ENCODE peak calls at places on chromosomes 6 and 20, in nine cellular contexts. One of them, this sample, is unnamed.

GRCh38 chr20:48186915-48187314 is 401.6 kb upstream of the SULF2 start:
- DNase-seq in choroid plexus epithelial cell: no peak
- DNase-seq in endothelial cell: no peak
- DNase-seq in NCI-H2171: no peak
- DNase-seq in EL: no peak
- DNase-seq in HTR-8/SVneo: no peak
- DNase-seq in H7: no peak
- DNase-seq in tibial nerve: no peak
- DNase-seq in GM04503: no peak
- DNase-seq in this sample: no peak

GRCh38 chr20:9647741-9648140 is 133.4 kb downstream of the LAMP5 start:
- DNase-seq in endothelial cell: no peak
- DNase-seq in HTR-8/SVneo: no peak
- DNase-seq in EL: no peak
- DNase-seq in H7: no peak
- DNase-seq in choroid plexus epithelial cell: no peak
- DNase-seq in NCI-H2171: no peak
- DNase-seq in tibial nerve: no peak
- DNase-seq in GM04503: no peak
- DNase-seq in this sample: no peak

GRCh38 chr6:21594427-21595264 is 1.1 kb downstream of the SOX4 start:
- DNase-seq in NCI-H2171: no peak
- DNase-seq in GM04503: no peak
- DNase-seq in EL: peak
- DNase-seq in choroid plexus epithelial cell: peak
- DNase-seq in tibial nerve: peak
- DNase-seq in endothelial cell: peak
- DNase-seq in H7: peak
- DNase-seq in HTR-8/SVneo: no peak
- DNase-seq in this sample: peak

GRCh38 chr6:97969065-97969464 is 686.0 kb upstream of the MMS22L start:
- DNase-seq in EL: no peak
- DNase-seq in H7: peak
- DNase-seq in GM04503: no peak
- DNase-seq in choroid plexus epithelial cell: no peak
- DNase-seq in HTR-8/SVneo: no peak
- DNase-seq in tibial nerve: no peak
- DNase-seq in endothelial cell: no peak
- DNase-seq in NCI-H2171: no peak
- DNase-seq in this sample: no peak

GRCh38 chr20:50848341-50848808 is 53.5 kb downstream of the BCAS4 start:
- DNase-seq in GM04503: no peak
- DNase-seq in H7: no peak
- DNase-seq in endothelial cell: no peak
- DNase-seq in NCI-H2171: no peak
- DNase-seq in EL: no peak
- DNase-seq in tibial nerve: no peak
- DNase-seq in HTR-8/SVneo: no peak
- DNase-seq in choroid plexus epithelial cell: peak
- DNase-seq in this sample: no peak

GRCh38 chr20:14337400-14338171 is at the start of gene FLRT3:
- DNase-seq in GM04503: peak
- DNase-seq in NCI-H2171: peak
- DNase-seq in HTR-8/SVneo: peak
- DNase-seq in H7: peak
- DNase-seq in choroid plexus epithelial cell: peak
- DNase-seq in tibial nerve: peak
- DNase-seq in endothelial cell: peak
- DNase-seq in EL: peak
- DNase-seq in this sample: peak

GRCh38 chr6:7993399-7993798 is 70.8 kb downstream of the BLOC1S5 start:
- DNase-seq in HTR-8/SVneo: no peak
- DNase-seq in NCI-H2171: no peak
- DNase-seq in choroid plexus epithelial cell: no peak
- DNase-seq in endothelial cell: no peak
- DNase-seq in tibial nerve: no peak
- DNase-seq in EL: no peak
- DNase-seq in H7: no peak
- DNase-seq in GM04503: no peak
- DNase-seq in this sample: no peak

GRCh38 chr6:16355699-16356481 is 117.5 kb downstream of the GMPR start:
- DNase-seq in NCI-H2171: no peak
- DNase-seq in HTR-8/SVneo: no peak
- DNase-seq in tibial nerve: no peak
- DNase-seq in choroid plexus epithelial cell: peak
- DNase-seq in endothelial cell: no peak
- DNase-seq in GM04503: no peak
- DNase-seq in H7: peak
- DNase-seq in EL: peak
- DNase-seq in this sample: no peak

GRCh38 chr20:13061381-13061780 is 52.6 kb downstream of the SPTLC3 start:
- DNase-seq in choroid plexus epithelial cell: no peak
- DNase-seq in HTR-8/SVneo: no peak
- DNase-seq in EL: no peak
- DNase-seq in endothelial cell: no peak
- DNase-seq in NCI-H2171: no peak
- DNase-seq in H7: no peak
- DNase-seq in GM04503: no peak
- DNase-seq in tibial nerve: no peak
- DNase-seq in this sample: peak

GRCh38 chr6:95352064-95352463 is 225.3 kb upstream of the MANEA start:
- DNase-seq in GM04503: no peak
- DNase-seq in choroid plexus epithelial cell: peak
- DNase-seq in NCI-H2171: peak
- DNase-seq in tibial nerve: no peak
- DNase-seq in H7: no peak
- DNase-seq in HTR-8/SVneo: no peak
- DNase-seq in endothelial cell: no peak
- DNase-seq in EL: no peak
- DNase-seq in this sample: peak

GRCh38 chr6:40848038-40848437 is 191.0 kb downstream of the UNC5CL start:
- DNase-seq in EL: peak
- DNase-seq in endothelial cell: no peak
- DNase-seq in tibial nerve: no peak
- DNase-seq in choroid plexus epithelial cell: no peak
- DNase-seq in GM04503: peak
- DNase-seq in NCI-H2171: no peak
- DNase-seq in H7: no peak
- DNase-seq in HTR-8/SVneo: no peak
- DNase-seq in this sample: no peak

This sample was measured in DMS53.